ENCODE peak calls at places on chromosomes 2 and 18, in seven cellular contexts. U is tibial nerve, S is fibroblast of lung, W is suprapubic skin, M is adrenal gland, C is heart left ventricle, Q is endodermal cell. V is an unnamed sample. For H3K36me3 and H3K9me3, the result is how much of the 10 kb centered on the place peaks cover.

GRCh38 chr2:239390546-239391285 is 10.1 kb downstream of the HDAC4 start:
- DNase-seq in U (no peak), W (no peak), S (no peak), C (no peak), Q (no peak), M (no peak), V (no peak)

GRCh38 chr18:36176177-36176584 is 11.1 kb upstream of the MOCOS start:
- DNase-seq in Q (no peak), W (no peak), C (no peak), U (no peak), M (no peak), S (peak), V (no peak)

GRCh38 chr18:12532661-12533060 is 124.9 kb downstream of the PRELID3A start:
- DNase-seq in S (no peak), W (no peak), Q (no peak), U (no peak), M (no peak), C (no peak), V (no peak)

GRCh38 chr2:180124273-180124881 is 117.3 kb upstream of the CWC22 start:
- DNase-seq in U (peak), S (peak), C (no peak), W (no peak), M (no peak), Q (peak), V (peak)

GRCh38 chr2:10372862-10373240 is 70.1 kb downstream of the HPCAL1 start:
- DNase-seq in M (no peak), Q (peak), C (no peak), S (no peak), U (no peak), W (no peak), V (no peak)

GRCh38 chr2:149832256-149832655 is 244.7 kb upstream of the MMADHC start:
- DNase-seq in S (peak), C (no peak), W (no peak), M (no peak), U (no peak), Q (no peak), V (no peak)

GRCh38 chr2:186871866-186872265 is 22.9 kb upstream of the ZSWIM2 start:
- DNase-seq in U (no peak), S (no peak), W (no peak), M (no peak), Q (no peak), C (no peak), V (no peak)

GRCh38 chr2:190913725-190914124 is 33.1 kb downstream of the GLS start:
- DNase-seq in C (no peak), W (no peak), M (no peak), U (no peak), Q (no peak), S (no peak), V (no peak)

GRCh38 chr2:170886391-170886790 is 42.7 kb upstream of the GORASP2 start:
- DNase-seq in C (no peak), U (no peak), S (peak), Q (no peak), M (no peak), W (no peak), V (no peak)

GRCh38 chr2:10964076-10964812 is 52.5 kb downstream of the KCNF1 start:
- DNase-seq in S (no peak), Q (no peak), U (no peak), W (no peak), C (no peak), M (no peak), V (no peak)

GRCh38 chr18:49630246-49630699 is 68.4 kb downstream of the LIPG start:
- DNase-seq in Q (peak), S (no peak), C (no peak), W (no peak), U (no peak), M (peak), V (no peak)

GRCh38 chr2:205610437-205610836 is 71.9 kb upstream of the NRP2 start:
- DNase-seq in W (no peak), C (no peak), S (peak), M (no peak), U (no peak), Q (no peak), V (no peak)

GRCh38 chr2:66437055-66437454 is 2.1 kb downstream of the MEIS1 start:
- DNase-seq in C (no peak), M (no peak), S (peak), Q (no peak), W (no peak), U (no peak), V (no peak)

GRCh38 chr18:49487711-49488310 is 777 bp upstream of the C18orf32 start:
- DNase-seq in W (no peak), M (no peak), Q (no peak), S (no peak), U (no peak), C (no peak), V (no peak)

GRCh38 chr2:142112648-142113278 is 18.1 kb downstream of the LRP1B start:
- DNase-seq in C (no peak), W (no peak), S (peak), M (peak), U (no peak), Q (no peak), V (no peak)

GRCh38 chr2:197706839-197707207 is 1.7 kb downstream of the MARS2 start:
- DNase-seq in U (no peak), W (no peak), C (no peak), S (no peak), Q (peak), M (no peak), V (no peak)

GRCh38 chr18:56982756-56983155 is 164.1 kb upstream of the BOD1L2 start:
- DNase-seq in M (no peak), C (no peak), S (no peak), U (no peak), Q (no peak), W (no peak), V (no peak)

GRCh38 chr18:56204052-56204451 is 434.3 kb downstream of the TXNL1 start:
- DNase-seq in S (no peak), W (no peak), U (no peak), M (no peak), Q (no peak), C (no peak), V (no peak)

GRCh38 chr2:118932949-118933348 is 9.0 kb upstream of the MARCO start:
- DNase-seq in Q (no peak), U (no peak), W (no peak), S (no peak), M (no peak), C (no peak), V (no peak)

GRCh38 chr2:27264753-27265535 is 2.1 kb upstream of the SLC30A3 start:
- DNase-seq in M (peak), C (peak), S (peak), W (no peak), Q (peak), U (no peak), V (peak)

GRCh38 chr2:127275789-127276188 is 18.2 kb downstream of the ERCC3 start:
- DNase-seq in U (no peak), C (no peak), W (no peak), S (no peak), M (no peak), Q (no peak), V (no peak)

GRCh38 chr2:174259981-174260380 is 11.6 kb upstream of the OLA1 start:
- DNase-seq in M (no peak), Q (no peak), W (no peak), S (peak), C (no peak), U (peak), V (no peak)

GRCh38 chr2:200944467-200945394 is 18.7 kb downstream of the ORC2 start:
- DNase-seq in C (no peak), Q (no peak), U (no peak), W (no peak), S (peak), M (peak), V (no peak)

GRCh38 chr2:180625006-180625844 is 355.2 kb upstream of the UBE2E3 start:
- DNase-seq in W (no peak), S (peak), M (no peak), C (no peak), Q (no peak), U (no peak), V (no peak)

GRCh38 chr2:10790228-10790973 is 22.2 kb downstream of the PDIA6 start:
- DNase-seq in U (no peak), Q (no peak), W (no peak), M (no peak), S (no peak), C (no peak), V (no peak)

GRCh38 chr2:121368841-121369240 is 83.8 kb upstream of the TFCP2L1 start:
- DNase-seq in W (no peak), S (no peak), U (no peak), Q (no peak), M (no peak), C (no peak), V (no peak)

GRCh38 chr2:6352247-6352646 is 513.5 kb downstream of the CMPK2 start:
- DNase-seq in U (no peak), Q (no peak), W (no peak), M (no peak), S (no peak), C (no peak), V (no peak)

GRCh38 chr2:196565106-196565505 is 74.4 kb upstream of the CCDC150 start:
- DNase-seq in Q (no peak), U (no peak), S (no peak), M (no peak), C (no peak), W (no peak), V (no peak)

GRCh38 chr2:23445450-23445868 is 60.5 kb downstream of the KLHL29 start:
- DNase-seq in M (peak), Q (no peak), U (no peak), W (no peak), C (no peak), S (peak), V (no peak)

GRCh38 chr2:235324324-235324723 is 169.5 kb upstream of the AGAP1 start:
- DNase-seq in W (no peak), U (no peak), C (no peak), M (no peak), S (no peak), Q (peak), V (no peak)

GRCh38 chr2:43065871-43066270 is 160.5 kb downstream of the ZFP36L2 start:
- DNase-seq in C (no peak), W (no peak), U (no peak), S (no peak), M (no peak), Q (no peak), V (no peak)

GRCh38 chr2:129396980-129397599 is 582.4 kb upstream of the RAB6C start:
- DNase-seq in C (no peak), U (peak), Q (peak), W (no peak), S (peak), M (peak), V (no peak)

GRCh38 chr2:191165190-191165643 is 14.4 kb upstream of the STAT4 start:
- DNase-seq in C (no peak), W (no peak), M (no peak), S (peak), U (no peak), Q (no peak), V (peak)

GRCh38 chr2:111101592-111101991 is 19.1 kb upstream of the BCL2L11 start:
- DNase-seq in W (no peak), U (no peak), M (no peak), Q (no peak), C (no peak), S (no peak), V (no peak)

GRCh38 chr2:3377612-3378432 is at the start of gene EIPR1:
- DNase-seq in C (peak), S (peak), M (peak), U (peak), W (peak), Q (peak), V (peak)

DNA sequence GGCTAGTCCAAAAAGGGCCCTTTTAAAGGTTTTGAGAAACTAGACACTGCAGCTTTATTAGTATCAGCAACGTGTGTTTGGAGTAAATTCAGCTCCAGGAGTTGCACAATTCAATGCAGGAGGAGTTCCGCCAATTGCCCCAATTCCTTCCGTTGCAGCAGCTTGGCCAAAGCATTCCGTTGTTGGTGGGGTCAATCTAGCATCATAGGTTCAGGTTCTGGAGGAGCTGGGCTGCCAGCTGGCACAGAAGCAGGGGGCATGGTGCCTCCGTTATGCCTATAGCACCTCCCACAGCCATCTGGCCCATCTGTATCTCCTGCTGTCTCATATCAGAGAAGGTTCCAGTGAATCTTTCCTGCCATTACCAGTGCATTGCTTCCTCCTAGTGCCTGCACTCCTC is 55.4 kb downstream of the REL start:
- DNase-seq in M (no peak), Q (no peak), S (no peak), U (no peak), W (no peak), C (no peak), V (no peak)
- H3K36me3 ChIP-seq in M (under half), Q (under half), S (under half), U (under half), W (under half), C (under half), V (under half)

DNA sequence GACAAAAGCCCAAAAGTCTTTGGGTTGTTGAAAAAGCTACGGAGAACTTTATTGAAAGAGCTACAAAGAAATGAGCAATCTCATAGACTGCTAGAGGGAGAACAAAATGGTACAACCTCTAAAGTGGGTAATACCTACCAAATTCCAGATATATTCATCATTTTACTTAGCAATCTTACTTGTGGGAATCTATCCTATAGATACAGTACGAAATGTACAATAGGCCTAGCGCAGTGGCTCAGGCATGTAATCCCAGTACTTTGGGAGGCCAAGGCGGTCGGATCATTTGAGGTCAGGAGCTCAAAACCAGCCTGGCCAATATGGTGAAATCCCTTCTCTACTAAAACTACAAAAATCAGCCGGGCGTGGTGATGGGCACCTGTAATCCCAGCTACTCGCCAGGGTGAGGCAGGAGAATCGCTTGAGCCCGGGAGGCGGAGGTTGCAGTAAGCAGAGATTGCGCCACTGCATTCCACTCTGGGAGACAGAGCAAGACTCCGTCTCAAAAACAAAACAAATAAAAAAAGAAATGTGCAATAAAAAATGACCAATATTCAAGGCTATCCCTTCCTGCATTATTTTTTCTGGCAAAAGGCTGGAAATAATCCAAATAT is 10.1 kb downstream of the EXOC6B start:
- DNase-seq in C (no peak), Q (peak), M (peak), U (no peak), S (no peak), W (no peak), V (no peak)
- H3K27ac ChIP-seq in C (no peak), Q (no peak), M (no peak), U (no peak), S (no peak), W (no peak), V (no peak)

GRCh38 chr18:76358774-76359173 is 136.3 kb downstream of the ZNF516 start:
- DNase-seq in W (no peak), Q (no peak), M (no peak), U (no peak), S (no peak), C (no peak), V (no peak)

GRCh38 chr18:76354348-76354747 is 140.7 kb downstream of the ZNF516 start:
- DNase-seq in U (no peak), M (no peak), C (no peak), W (no peak), Q (no peak), S (peak), V (no peak)

GRCh38 chr18:76357585-76358265 is 137.3 kb downstream of the ZNF516 start:
- DNase-seq in S (peak), U (no peak), Q (no peak), C (no peak), M (no peak), W (no peak), V (no peak)

GRCh38 chr18:76357174-76357573 is 137.9 kb downstream of the ZNF516 start:
- DNase-seq in S (no peak), U (no peak), C (no peak), M (no peak), W (no peak), Q (no peak), V (no peak)

DNA sequence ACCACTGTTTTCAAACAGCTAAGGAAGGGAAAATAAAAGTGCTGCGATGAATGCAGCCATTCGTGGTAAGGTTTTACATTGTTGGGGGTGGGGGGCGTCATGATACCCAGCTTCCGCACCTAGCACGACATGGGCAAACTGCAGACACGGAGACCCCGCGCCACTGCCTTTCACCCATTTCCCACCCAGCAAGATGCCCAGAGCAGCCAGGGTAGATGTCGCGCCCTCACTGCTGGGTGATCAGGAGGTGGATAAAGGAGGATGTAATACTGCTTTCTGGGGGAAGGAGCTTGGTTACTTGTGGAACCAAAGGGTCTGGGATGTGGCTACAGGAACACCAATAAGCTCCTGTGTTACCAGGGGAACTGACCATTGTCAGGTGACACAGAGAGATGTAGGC is 138.4 kb downstream of the ZNF516 start:
- DNase-seq in W (no peak), U (no peak), C (no peak), Q (no peak), M (no peak), S (no peak), V (no peak)
- H3K9me3 ChIP-seq in W (under half), U (under half), C (under half), Q (under half), M (under half), S (under half), V (under half)

GRCh38 chr18:46364048-46364447 is 259.9 kb downstream of the HAUS1 start:
- DNase-seq in W (no peak), S (no peak), M (no peak), C (no peak), U (no peak), Q (no peak), V (no peak)

GRCh38 chr18:46360102-46360699 is 256.0 kb downstream of the HAUS1 start:
- DNase-seq in W (no peak), C (no peak), Q (no peak), M (no peak), U (no peak), S (no peak), V (no peak)

GRCh38 chr18:46360841-46361240 is 256.7 kb downstream of the HAUS1 start:
- DNase-seq in W (no peak), M (no peak), C (no peak), Q (no peak), U (no peak), S (no peak), V (no peak)

GRCh38 chr18:46366211-46366610 is 262.0 kb downstream of the HAUS1 start:
- DNase-seq in C (no peak), Q (no peak), M (no peak), U (no peak), S (no peak), W (no peak), V (no peak)

GRCh38 chr18:46362533-46362932 is 258.3 kb downstream of the HAUS1 start:
- DNase-seq in C (no peak), U (no peak), Q (no peak), S (no peak), W (no peak), M (no peak), V (no peak)
- H3K36me3 ChIP-seq in C (under half), U (under half), Q (under half), S (under half), W (under half), M (under half), V (under half)

DNA sequence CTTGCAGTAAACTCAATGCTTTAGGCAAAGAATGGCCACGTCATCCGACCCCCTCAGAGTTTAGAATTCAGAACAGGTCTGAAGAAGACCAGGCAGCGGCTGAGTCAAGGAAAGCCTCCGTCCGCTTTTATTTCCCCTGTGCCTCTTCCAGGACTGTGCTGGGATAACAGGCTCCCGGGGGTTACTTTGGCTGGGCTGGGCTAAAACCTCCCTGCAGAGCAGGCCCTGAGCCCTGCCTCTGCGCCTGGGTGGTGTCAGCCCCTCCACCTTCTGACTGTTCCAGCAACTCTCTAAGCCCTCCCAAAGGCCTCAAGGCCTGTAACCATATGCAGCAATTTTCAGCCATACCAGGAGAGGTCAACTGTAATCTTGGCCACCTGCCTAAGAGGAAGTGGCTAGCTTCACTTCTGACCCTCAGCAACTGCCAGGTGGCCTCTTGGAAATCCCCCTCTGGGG is 166.5 kb downstream of the RPIA start:
- DNase-seq in S (peak), Q (no peak), W (no peak), M (no peak), C (peak), U (no peak), V (no peak)
- H3K27ac ChIP-seq in S (no peak), Q (no peak), W (no peak), M (no peak), C (peak), U (peak), V (no peak)

GRCh38 chr18:8898990-8899389 is 193.6 kb downstream of the MTCL1 start:
- DNase-seq in U (no peak), C (no peak), M (no peak), Q (peak), W (no peak), S (peak), V (no peak)
- H3K9me3 ChIP-seq in U (under half), C (under half), M (under half), Q (under half), W (under half), S (under half), V (under half)

DNA sequence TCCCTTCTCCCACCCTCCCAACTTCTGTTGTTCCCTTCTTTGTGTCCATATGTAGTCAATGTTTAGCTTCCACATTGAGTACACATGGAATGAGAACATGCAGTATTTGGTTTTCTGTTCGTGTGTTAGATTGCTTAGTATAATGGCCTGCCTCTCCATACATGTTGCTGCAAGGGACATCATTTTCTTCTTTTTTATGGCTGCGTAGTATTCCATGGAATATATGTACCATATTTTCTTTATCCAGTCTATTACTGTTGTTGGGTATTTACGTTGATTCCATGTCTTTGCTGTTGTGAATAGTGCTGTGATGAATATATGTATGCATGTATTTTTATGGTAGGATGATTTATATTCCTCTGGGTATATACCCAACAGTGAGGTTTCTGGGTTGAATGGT is 42.0 kb downstream of the NUP35 start:
- DNase-seq in S (no peak), M (no peak), Q (no peak), C (no peak), W (no peak), U (no peak), V (no peak)
- H3K36me3 ChIP-seq in S (under half), M (under half), Q (under half), C (under half), W (under half), U (under half), V (under half)

V was measured in CD8-positive, alpha-beta memory T cell.